ENCODE peak calls at places on chromosomes 3 and 15, in six cellular contexts. L is A549; C is heart left ventricle; W is NCI-H1105; Q is stimulated activated CD8-positive, alpha-beta memory T cell treated with anti-CD3 and anti-CD28 coated beads, Interleukin-7, amount 100 ng/mL, for 24 hours; N is nephron progenitor cell. U is an unnamed sample.

GRCh38 chr3:59401924-59402323 is 352.1 kb upstream of the CFAP20DC start:
- DNase-seq in L (no peak), W (no peak), C (no peak), Q (no peak), N (no peak), U (no peak)

GRCh38 chr3:12286504-12286903 is 2.4 kb upstream of the PPARG start:
- DNase-seq in L (no peak), Q (no peak), W (no peak), N (no peak), C (no peak), U (no peak)

GRCh38 chr15:93458567-93458966 is 369.6 kb upstream of the RGMA start:
- DNase-seq in W (no peak), C (no peak), Q (no peak), L (no peak), N (no peak), U (no peak)

GRCh38 chr3:110533089-110533488 is 538.5 kb upstream of the NECTIN3 start:
- DNase-seq in N (no peak), C (no peak), Q (no peak), W (no peak), L (no peak), U (no peak)

GRCh38 chr3:108342829-108343478 is 46.6 kb downstream of the HHLA2 start:
- DNase-seq in L (no peak), C (no peak), W (no peak), N (no peak), Q (no peak), U (no peak)

GRCh38 chr3:15440891-15441290 is 13.5 kb downstream of the EAF1 start:
- DNase-seq in N (no peak), L (no peak), C (no peak), Q (no peak), W (no peak), U (no peak)

GRCh38 chr15:80856809-80857377 is 77.7 kb downstream of the CEMIP start:
- DNase-seq in W (peak), C (peak), Q (no peak), N (no peak), L (peak), U (peak)

GRCh38 chr3:20043398-20043797 is 3.2 kb downstream of the KAT2B start:
- DNase-seq in W (no peak), C (peak), L (no peak), Q (no peak), N (no peak), U (peak)

GRCh38 chr3:183085634-183086390 is 13.5 kb downstream of the MCCC1 start:
- DNase-seq in W (no peak), C (no peak), Q (no peak), L (peak), N (peak), U (no peak)

GRCh38 chr15:93072440-93073394 is 16.3 kb downstream of the RGMA start:
- DNase-seq in W (peak), C (peak), N (peak), L (peak), Q (no peak), U (peak)

GRCh38 chr3:37935756-37936666 is 54.6 kb upstream of the VILL start:
- DNase-seq in C (no peak), N (no peak), Q (no peak), W (no peak), L (peak), U (no peak)

GRCh38 chr3:65846936-65847335 is 191.8 kb downstream of the MAGI1 start:
- DNase-seq in Q (no peak), N (no peak), C (no peak), W (no peak), L (no peak), U (no peak)

GRCh38 chr3:78580691-78581090 is 1187.1 kb downstream of the ROBO1 start:
- DNase-seq in L (no peak), N (no peak), Q (no peak), W (no peak), C (no peak), U (no peak)

GRCh38 chr3:78026429-78026828 is 986.5 kb downstream of the ROBO2 start:
- DNase-seq in Q (no peak), C (no peak), W (no peak), L (no peak), N (no peak), U (no peak)

GRCh38 chr15:100131321-100132224 is 210.2 kb downstream of the ADAMTS17 start:
- DNase-seq in W (no peak), L (peak), C (peak), Q (no peak), N (peak), U (peak)

GRCh38 chr15:66405605-66406004 is 18.9 kb downstream of the MAP2K1 start:
- DNase-seq in L (no peak), W (no peak), N (no peak), C (no peak), Q (no peak), U (no peak)

GRCh38 chr3:195731356-195731960 is 10.7 kb downstream of the MUC20 start:
- DNase-seq in L (no peak), N (no peak), C (no peak), Q (no peak), W (no peak), U (no peak)

GRCh38 chr3:162334537-162334936 is 837.9 kb downstream of the OTOL1 start:
- DNase-seq in C (no peak), L (no peak), Q (no peak), W (no peak), N (no peak), U (no peak)

GRCh38 chr3:4290272-4290893 is 12.8 kb upstream of the SETMAR start:
- DNase-seq in N (peak), C (no peak), Q (no peak), L (peak), W (peak), U (no peak)

GRCh38 chr15:51736646-51737537 is 563 bp downstream of the LYSMD2 start:
- DNase-seq in L (peak), W (peak), Q (no peak), N (no peak), C (peak), U (peak)

GRCh38 chr15:31517711-31518110 is 191.1 kb downstream of the KLF13 start:
- DNase-seq in L (no peak), C (no peak), Q (no peak), W (no peak), N (no peak), U (no peak)

GRCh38 chr3:184795493-184796198 is 16.3 kb upstream of the VPS8 start:
- DNase-seq in C (no peak), N (peak), L (no peak), Q (no peak), W (no peak), U (no peak)

GRCh38 chr15:43285609-43286037 is 18.9 kb upstream of the TGM5 start:
- DNase-seq in C (no peak), Q (peak), N (peak), L (peak), W (no peak), U (no peak)

GRCh38 chr3:97960561-97961275 is 11.5 kb downstream of the RIOX2 start:
- DNase-seq in N (no peak), C (no peak), Q (no peak), L (no peak), W (no peak), U (no peak)

GRCh38 chr15:30063829-30064559 is 18.8 kb upstream of the GOLGA8J start:
- DNase-seq in W (no peak), Q (no peak), C (no peak), N (no peak), L (no peak), U (no peak)

U was measured in heart right ventricle.